ENCODE peak calls at places on chromosomes 5 and 9, in nine cellular contexts. H is mucosa of gallbladder; B is HFFc6; F is stimulated activated CD8-positive, alpha-beta memory T cell treated with anti-CD3 and anti-CD28 coated beads, Interleukin-4, amount 100 ng/mL, for 1 hour; D is AG09309; S is SK-MEL-5; K is naive thymus-derived CD8-positive, alpha-beta T cell; E is caudate nucleus; G is EL. A is an unnamed sample.

GRCh38 chr9:4293293-4293931 is 6.5 kb downstream of the GLIS3 start:
- DNase-seq in H (no peak), B (peak; percentile 97), F (no peak), D (peak; percentile 96), S (no peak), K (no peak), E (no peak), G (peak; percentile 96), A (no peak)

GRCh38 chr9:100108572-100108971 is 9.5 kb downstream of the INVS start:
- DNase-seq in H (no peak), B (no peak), F (no peak), D (no peak), S (no peak), K (no peak), E (no peak), G (no peak), A (no peak)

GRCh38 chr5:139762624-139763170 is 32.9 kb upstream of the PSD2 start:
- DNase-seq in H (no peak), B (no peak), F (no peak), D (no peak), S (no peak), K (no peak), E (no peak), G (no peak), A (no peak)

GRCh38 chr5:132751444-132751843 is 4.2 kb downstream of the CCNI2 start:
- DNase-seq in H (no peak), B (no peak), F (no peak), D (peak; percentile 76), S (peak; percentile 32), K (no peak), E (no peak), G (no peak), A (no peak)

GRCh38 chr5:113118298-113118697 is 141.7 kb downstream of the DCP2 start:
- DNase-seq in H (no peak), B (no peak), F (no peak), D (no peak), S (no peak), K (no peak), E (no peak), G (no peak), A (no peak)

GRCh38 chr5:43007911-43008368 is 32.2 kb downstream of the ANXA2R start:
- DNase-seq in H (no peak), B (peak; percentile 68), F (peak; percentile 61), D (no peak), S (peak; percentile 91), K (peak; percentile 84), E (no peak), G (peak; percentile 83), A (peak; percentile 63)

GRCh38 chr5:139426222-139426885 is 13.0 kb downstream of the DNAJC18 start:
- DNase-seq in H (no peak), B (no peak), F (no peak), D (peak; percentile 46), S (no peak), K (no peak), E (no peak), G (peak; percentile 83), A (no peak)

GRCh38 chr9:19828586-19828985 is 39.7 kb upstream of the SLC24A2 start:
- DNase-seq in H (no peak), B (no peak), F (no peak), D (no peak), S (no peak), K (no peak), E (no peak), G (no peak), A (no peak)

GRCh38 chr9:97979778-97980478 is 3.2 kb upstream of the ANP32B start:
- DNase-seq in H (no peak), B (no peak), F (no peak), D (no peak), S (peak; percentile 1), K (no peak), E (no peak), G (no peak), A (no peak)

GRCh38 chr9:114718801-114719221 is 36.8 kb upstream of the TEX48 start:
- DNase-seq in H (no peak), B (no peak), F (peak; percentile 41), D (no peak), S (no peak), K (peak; percentile 13), E (no peak), G (no peak), A (no peak)

GRCh38 chr5:6704361-6704851 is 8.8 kb upstream of the TENT4A start:
- DNase-seq in H (peak; percentile 46), B (peak; percentile 93), F (no peak), D (peak; percentile 91), S (no peak), K (no peak), E (peak; percentile 34), G (peak; percentile 91), A (no peak)

GRCh38 chr5:179902763-179903158 is 4.9 kb downstream of the TBC1D9B start:
- DNase-seq in H (no peak), B (no peak), F (no peak), D (no peak), S (no peak), K (no peak), E (no peak), G (no peak), A (no peak)

GRCh38 chr9:134053401-134053871 is 14.4 kb downstream of the BRD3 start:
- DNase-seq in H (no peak), B (no peak), F (no peak), D (no peak), S (no peak), K (no peak), E (no peak), G (no peak), A (no peak)

GRCh38 chr5:98753507-98753906 is 20.0 kb upstream of the RGMB start:
- DNase-seq in H (no peak), B (no peak), F (no peak), D (no peak), S (no peak), K (no peak), E (no peak), G (no peak), A (no peak)

GRCh38 chr9:129517006-129517405 is 103.9 kb downstream of the C9orf50 start:
- DNase-seq in H (no peak), B (no peak), F (no peak), D (no peak), S (no peak), K (no peak), E (no peak), G (no peak), A (no peak)

GRCh38 chr5:174773371-174773770 is 49.0 kb downstream of the MSX2 start:
- DNase-seq in H (peak; percentile 43), B (no peak), F (no peak), D (no peak), S (no peak), K (no peak), E (no peak), G (no peak), A (no peak)

GRCh38 chr5:20494706-20495105 is 506.7 kb upstream of the CDH18 start:
- DNase-seq in H (no peak), B (no peak), F (no peak), D (no peak), S (no peak), K (no peak), E (no peak), G (no peak), A (no peak)

GRCh38 chr5:113804264-113804663 is 290.8 kb downstream of the YTHDC2 start:
- DNase-seq in H (no peak), B (peak; percentile 7), F (no peak), D (no peak), S (no peak), K (no peak), E (no peak), G (peak; percentile 7), A (no peak)

GRCh38 chr9:23308114-23308513 is 517.9 kb downstream of the ELAVL2 start:
- DNase-seq in H (no peak), B (no peak), F (no peak), D (no peak), S (no peak), K (no peak), E (no peak), G (no peak), A (no peak)

GRCh38 chr9:85943757-85944430 is 2.9 kb downstream of the NAA35 start:
- DNase-seq in H (no peak), B (no peak), F (no peak), D (no peak), S (no peak), K (no peak), E (no peak), G (no peak), A (no peak)

GRCh38 chr9:36316629-36317317 is 58.5 kb upstream of the GNE start:
- DNase-seq in H (peak; percentile 40), B (no peak), F (no peak), D (no peak), S (peak; percentile 96), K (no peak), E (peak; percentile 67), G (no peak), A (no peak)

A was measured in GDM1.